ENCODE peak calls at places on chromosomes 7 and 10, in six cellular contexts. One of them, this sample, is unnamed.

GRCh38 chr7:55074008-55074499 is 55.2 kb downstream of the EGFR start:
- DNase-seq in CD8-positive, alpha-beta T cell: no peak
- DNase-seq in A673: no peak
- DNase-seq in right lobe of liver: no peak
- DNase-seq in psoas muscle: peak; percentile 69
- DNase-seq in adrenal gland: peak; percentile 43
- DNase-seq in this sample: peak; percentile 38

GRCh38 chr7:93115796-93116195 is 2.0 kb downstream of the SAMD9 start:
- DNase-seq in CD8-positive, alpha-beta T cell: no peak
- DNase-seq in A673: no peak
- DNase-seq in right lobe of liver: no peak
- DNase-seq in psoas muscle: no peak
- DNase-seq in adrenal gland: no peak
- DNase-seq in this sample: no peak

GRCh38 chr7:136023134-136023869 is 46.1 kb upstream of the MTPN start:
- DNase-seq in CD8-positive, alpha-beta T cell: no peak
- DNase-seq in A673: no peak
- DNase-seq in right lobe of liver: no peak
- DNase-seq in psoas muscle: no peak
- DNase-seq in adrenal gland: no peak
- DNase-seq in this sample: no peak

GRCh38 chr10:3139135-3139910 is 33.3 kb downstream of the PITRM1 start:
- DNase-seq in CD8-positive, alpha-beta T cell: no peak
- DNase-seq in A673: no peak
- DNase-seq in right lobe of liver: no peak
- DNase-seq in psoas muscle: no peak
- DNase-seq in adrenal gland: no peak
- DNase-seq in this sample: no peak

GRCh38 chr7:128115821-128116723 is 84.8 kb upstream of the LRRC4 start:
- DNase-seq in CD8-positive, alpha-beta T cell: peak; percentile 44
- DNase-seq in A673: no peak
- DNase-seq in right lobe of liver: no peak
- DNase-seq in psoas muscle: no peak
- DNase-seq in adrenal gland: no peak
- DNase-seq in this sample: no peak

GRCh38 chr7:157475095-157475494 is 138.3 kb downstream of the DNAJB6 start:
- DNase-seq in CD8-positive, alpha-beta T cell: no peak
- DNase-seq in A673: no peak
- DNase-seq in right lobe of liver: no peak
- DNase-seq in psoas muscle: no peak
- DNase-seq in adrenal gland: no peak
- DNase-seq in this sample: no peak

GRCh38 chr10:21497177-21497807 is 28.2 kb downstream of the SKIDA1 start:
- DNase-seq in CD8-positive, alpha-beta T cell: no peak
- DNase-seq in A673: peak; percentile 96
- DNase-seq in right lobe of liver: peak; percentile 99
- DNase-seq in psoas muscle: peak; percentile 92
- DNase-seq in adrenal gland: peak; percentile 96
- DNase-seq in this sample: peak; percentile 91

GRCh38 chr10:131653140-131653539 is 247.7 kb upstream of the PPP2R2D start:
- DNase-seq in CD8-positive, alpha-beta T cell: no peak
- DNase-seq in A673: no peak
- DNase-seq in right lobe of liver: no peak
- DNase-seq in psoas muscle: no peak
- DNase-seq in adrenal gland: no peak
- DNase-seq in this sample: no peak

GRCh38 chr10:24000271-24000813 is 208.6 kb upstream of the KIAA1217 start:
- DNase-seq in CD8-positive, alpha-beta T cell: no peak
- DNase-seq in A673: peak; percentile 92
- DNase-seq in right lobe of liver: no peak
- DNase-seq in psoas muscle: no peak
- DNase-seq in adrenal gland: no peak
- DNase-seq in this sample: no peak

GRCh38 chr7:83579740-83580139 is 69.2 kb downstream of the SEMA3E start:
- DNase-seq in CD8-positive, alpha-beta T cell: no peak
- DNase-seq in A673: peak; percentile 4
- DNase-seq in right lobe of liver: no peak
- DNase-seq in psoas muscle: no peak
- DNase-seq in adrenal gland: no peak
- DNase-seq in this sample: no peak

GRCh38 chr7:101555269-101555920 is 73.7 kb downstream of the MYL10 start:
- DNase-seq in CD8-positive, alpha-beta T cell: no peak
- DNase-seq in A673: no peak
- DNase-seq in right lobe of liver: peak; percentile 33
- DNase-seq in psoas muscle: no peak
- DNase-seq in adrenal gland: peak; percentile 3
- DNase-seq in this sample: no peak

GRCh38 chr10:6215683-6216484 is 13.2 kb downstream of the PFKFB3 start:
- DNase-seq in CD8-positive, alpha-beta T cell: no peak
- DNase-seq in A673: no peak
- DNase-seq in right lobe of liver: no peak
- DNase-seq in psoas muscle: peak; percentile 50
- DNase-seq in adrenal gland: no peak
- DNase-seq in this sample: no peak

GRCh38 chr7:42972703-42973500 is 40.7 kb downstream of the MRPL32 start:
- DNase-seq in CD8-positive, alpha-beta T cell: no peak
- DNase-seq in A673: peak; percentile 95
- DNase-seq in right lobe of liver: no peak
- DNase-seq in psoas muscle: no peak
- DNase-seq in adrenal gland: peak; percentile 93
- DNase-seq in this sample: peak; percentile 37

GRCh38 chr10:78634389-78634815 is 434.4 kb upstream of the ZMIZ1 start:
- DNase-seq in CD8-positive, alpha-beta T cell: no peak
- DNase-seq in A673: no peak
- DNase-seq in right lobe of liver: no peak
- DNase-seq in psoas muscle: no peak
- DNase-seq in adrenal gland: peak; percentile 50
- DNase-seq in this sample: no peak

GRCh38 chr10:110919349-110919931 is at the start of gene SHOC2:
- DNase-seq in CD8-positive, alpha-beta T cell: peak; percentile 97
- DNase-seq in A673: peak; percentile 82
- DNase-seq in right lobe of liver: peak; percentile 99
- DNase-seq in psoas muscle: peak; percentile 100
- DNase-seq in adrenal gland: peak; percentile 100
- DNase-seq in this sample: peak; percentile 99

GRCh38 chr7:75624134-75624832 is 114.5 kb downstream of the HIP1 start:
- DNase-seq in CD8-positive, alpha-beta T cell: no peak
- DNase-seq in A673: peak; percentile 64
- DNase-seq in right lobe of liver: no peak
- DNase-seq in psoas muscle: peak; percentile 64
- DNase-seq in adrenal gland: peak; percentile 43
- DNase-seq in this sample: peak; percentile 43

GRCh38 chr7:47943676-47944474 is 4.4 kb downstream of the PKD1L1 start:
- DNase-seq in CD8-positive, alpha-beta T cell: peak; percentile 25
- DNase-seq in A673: no peak
- DNase-seq in right lobe of liver: no peak
- DNase-seq in psoas muscle: no peak
- DNase-seq in adrenal gland: no peak
- DNase-seq in this sample: no peak

GRCh38 chr10:133260895-133261725 is 15.6 kb downstream of the ADAM8 start:
- DNase-seq in CD8-positive, alpha-beta T cell: peak; percentile 73
- DNase-seq in A673: peak; percentile 59
- DNase-seq in right lobe of liver: no peak
- DNase-seq in psoas muscle: peak; percentile 82
- DNase-seq in adrenal gland: peak; percentile 54
- DNase-seq in this sample: peak; percentile 72

GRCh38 chr10:101018600-101019439 is 12.1 kb downstream of the PDZD7 start:
- DNase-seq in CD8-positive, alpha-beta T cell: peak; percentile 77
- DNase-seq in A673: peak; percentile 88
- DNase-seq in right lobe of liver: peak; percentile 67
- DNase-seq in psoas muscle: peak; percentile 80
- DNase-seq in adrenal gland: peak; percentile 84
- DNase-seq in this sample: peak; percentile 88

GRCh38 chr7:33130184-33130583 is 820 bp downstream of the BBS9 start:
- DNase-seq in CD8-positive, alpha-beta T cell: no peak
- DNase-seq in A673: peak; percentile 12
- DNase-seq in right lobe of liver: no peak
- DNase-seq in psoas muscle: no peak
- DNase-seq in adrenal gland: no peak
- DNase-seq in this sample: no peak

GRCh38 chr10:10010397-10010796 is 1007.3 kb upstream of the CELF2 start:
- DNase-seq in CD8-positive, alpha-beta T cell: no peak
- DNase-seq in A673: no peak
- DNase-seq in right lobe of liver: no peak
- DNase-seq in psoas muscle: no peak
- DNase-seq in adrenal gland: no peak
- DNase-seq in this sample: no peak

GRCh38 chr7:104548861-104549260 is 220.5 kb downstream of the LHFPL3 start:
- DNase-seq in CD8-positive, alpha-beta T cell: no peak
- DNase-seq in A673: peak; percentile 24
- DNase-seq in right lobe of liver: no peak
- DNase-seq in psoas muscle: no peak
- DNase-seq in adrenal gland: no peak
- DNase-seq in this sample: no peak
- TF ChIP-seq CTCF in CD8-positive, alpha-beta T cell: no peak
- TF ChIP-seq CTCF in A673: peak; percentile 23
- TF ChIP-seq CTCF in right lobe of liver: no peak
- TF ChIP-seq CTCF in psoas muscle: no peak
- TF ChIP-seq CTCF in adrenal gland: no peak
- TF ChIP-seq CTCF in this sample: no peak

DNA sequence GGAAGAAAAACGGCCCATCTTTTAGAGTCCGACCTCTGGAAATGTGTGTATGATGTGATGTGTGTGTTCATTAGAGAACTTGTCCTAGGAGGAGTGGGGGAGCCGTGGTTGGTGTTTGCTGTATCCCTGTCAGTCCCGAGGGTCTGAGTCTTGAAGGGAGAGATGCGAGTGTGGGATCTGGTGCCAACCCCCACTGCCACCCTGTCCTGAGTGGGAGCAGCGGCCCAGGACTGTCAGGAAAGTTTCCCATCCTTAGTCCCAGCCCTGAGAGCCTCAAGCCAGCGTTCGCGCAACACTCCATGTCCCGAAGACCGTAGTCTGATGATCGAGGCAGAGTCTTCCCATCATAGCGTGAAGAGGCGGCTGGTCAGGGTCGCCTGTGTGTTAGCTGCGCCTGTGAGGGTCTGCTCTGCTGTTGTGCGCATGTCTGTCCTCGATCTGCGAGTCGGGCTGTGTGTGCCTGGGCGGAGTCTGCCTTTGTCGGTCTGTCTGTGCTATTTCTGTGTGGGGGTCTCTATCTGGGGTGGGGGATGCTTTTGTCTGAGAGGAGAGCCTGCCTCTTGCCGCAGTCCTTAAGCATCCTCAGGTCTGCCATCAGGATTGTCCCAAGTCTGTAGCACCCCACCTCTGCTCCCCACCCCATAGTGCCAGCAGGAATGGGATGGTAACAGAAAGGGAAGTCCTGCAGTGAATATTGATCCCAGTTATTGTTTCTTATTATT is 516 bp upstream of the CHAT start:
- DNase-seq in CD8-positive, alpha-beta T cell: no peak
- DNase-seq in A673: no peak
- DNase-seq in right lobe of liver: peak; percentile 2
- DNase-seq in psoas muscle: peak; percentile 15
- DNase-seq in adrenal gland: no peak
- DNase-seq in this sample: no peak
- H3K27me3 ChIP-seq in CD8-positive, alpha-beta T cell: peaks cover 7% of the 10 kb centered on the region
- H3K27me3 ChIP-seq in A673: peaks cover 83% of the 10 kb centered on the region
- H3K27me3 ChIP-seq in right lobe of liver: peaks cover 27% of the 10 kb centered on the region
- H3K27me3 ChIP-seq in psoas muscle: peaks cover 61% of the 10 kb centered on the region
- H3K27me3 ChIP-seq in adrenal gland: peaks cover 78% of the 10 kb centered on the region
- H3K27me3 ChIP-seq in this sample: peaks cover 100% of the 10 kb centered on the region

DNA sequence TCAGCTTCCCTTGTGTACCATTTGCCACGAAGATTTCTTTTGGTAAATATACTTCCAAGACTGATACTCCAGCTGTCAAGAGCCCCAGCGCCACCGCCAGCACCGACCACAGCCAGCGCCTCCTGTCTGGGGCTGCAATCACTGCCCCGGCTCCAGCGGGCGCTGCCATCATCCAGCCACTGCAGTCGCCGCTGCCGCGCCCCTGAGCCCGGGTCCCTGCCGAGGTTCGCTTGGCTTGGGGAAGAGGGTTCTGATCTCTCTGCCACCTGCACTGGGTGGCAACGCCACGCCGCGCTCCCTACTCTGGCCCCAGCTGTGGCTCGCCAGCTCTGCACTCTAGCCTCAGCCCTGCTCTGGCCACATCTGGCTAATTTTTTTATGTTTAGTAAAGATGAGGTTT is 57.7 kb upstream of the ZNF138 start:
- DNase-seq in CD8-positive, alpha-beta T cell: no peak
- DNase-seq in A673: no peak
- DNase-seq in right lobe of liver: no peak
- DNase-seq in psoas muscle: no peak
- DNase-seq in adrenal gland: no peak
- DNase-seq in this sample: no peak
- H3K9me3 ChIP-seq in CD8-positive, alpha-beta T cell: no peaks in the 10 kb centered on the region
- H3K9me3 ChIP-seq in A673: no peaks in the 10 kb centered on the region
- H3K9me3 ChIP-seq in right lobe of liver: no peaks in the 10 kb centered on the region
- H3K9me3 ChIP-seq in psoas muscle: no peaks in the 10 kb centered on the region
- H3K9me3 ChIP-seq in adrenal gland: no peaks in the 10 kb centered on the region
- H3K9me3 ChIP-seq in this sample: no peaks in the 10 kb centered on the region

GRCh38 chr10:124916585-124917167 is 25.2 kb upstream of the ZRANB1 start:
- DNase-seq in CD8-positive, alpha-beta T cell: peak; percentile 98
- DNase-seq in A673: peak; percentile 97
- DNase-seq in right lobe of liver: peak; percentile 99
- DNase-seq in psoas muscle: peak; percentile 100
- DNase-seq in adrenal gland: peak; percentile 98
- DNase-seq in this sample: peak; percentile 99

GRCh38 chr10:124917168-124917938 is 24.6 kb upstream of the ZRANB1 start:
- DNase-seq in CD8-positive, alpha-beta T cell: peak; percentile 55
- DNase-seq in A673: peak; percentile 63
- DNase-seq in right lobe of liver: peak; percentile 60
- DNase-seq in psoas muscle: peak; percentile 74
- DNase-seq in adrenal gland: peak; percentile 67
- DNase-seq in this sample: peak; percentile 28

GRCh38 chr10:124918906-124919305 is 23.0 kb upstream of the ZRANB1 start:
- DNase-seq in CD8-positive, alpha-beta T cell: no peak
- DNase-seq in A673: no peak
- DNase-seq in right lobe of liver: no peak
- DNase-seq in psoas muscle: no peak
- DNase-seq in adrenal gland: no peak
- DNase-seq in this sample: no peak

GRCh38 chr10:124916098-124916584 is 25.8 kb upstream of the ZRANB1 start:
- DNase-seq in CD8-positive, alpha-beta T cell: no peak
- DNase-seq in A673: peak; percentile 19
- DNase-seq in right lobe of liver: peak; percentile 22
- DNase-seq in psoas muscle: no peak
- DNase-seq in adrenal gland: no peak
- DNase-seq in this sample: no peak

DNA sequence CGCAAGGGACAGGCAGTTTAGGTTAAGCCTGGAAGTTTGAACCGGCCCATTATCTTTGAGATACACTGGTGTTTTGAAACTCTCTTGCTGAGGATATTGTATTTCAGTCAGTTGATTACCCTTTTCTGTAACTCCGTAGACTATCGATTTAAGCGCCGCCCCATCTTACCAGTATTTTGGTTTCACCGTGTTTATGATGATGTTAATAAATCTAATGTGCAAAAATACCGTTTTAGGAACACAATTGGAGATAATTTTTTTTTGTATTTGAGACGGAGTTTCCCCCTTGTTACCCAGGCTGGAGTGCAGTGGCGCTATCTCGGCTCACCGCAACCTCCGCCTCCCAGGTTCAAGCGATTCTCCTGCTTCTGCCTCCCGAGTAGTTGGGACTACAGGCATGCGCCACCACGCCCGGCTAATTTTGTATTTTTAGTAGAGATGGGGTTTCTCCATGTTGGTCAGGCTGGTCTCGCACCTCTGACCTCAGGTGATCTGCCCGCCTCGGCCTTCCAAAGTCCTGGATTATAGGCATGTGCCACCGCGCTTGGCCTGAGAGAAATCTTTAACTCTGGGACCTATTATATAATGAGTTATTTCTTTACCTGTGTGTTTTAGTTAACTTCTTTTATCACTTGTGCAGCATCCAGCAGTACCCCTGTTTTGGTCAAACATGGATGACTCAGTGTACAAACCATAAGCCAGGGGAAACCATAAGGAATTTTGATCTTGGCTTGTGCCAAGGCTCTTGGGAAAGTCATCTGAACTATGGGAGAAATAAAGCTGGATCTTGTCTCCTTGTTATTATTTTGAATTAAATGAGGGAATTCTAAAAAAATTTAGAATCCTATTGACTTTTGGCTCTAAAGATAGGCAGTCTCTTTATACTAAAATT is 23.7 kb upstream of the ZRANB1 start:
- DNase-seq in CD8-positive, alpha-beta T cell: no peak
- DNase-seq in A673: no peak
- DNase-seq in right lobe of liver: peak; percentile 71
- DNase-seq in psoas muscle: no peak
- DNase-seq in adrenal gland: no peak
- DNase-seq in this sample: no peak
- TF ChIP-seq CTCF in CD8-positive, alpha-beta T cell: no peak
- TF ChIP-seq CTCF in A673: no peak
- TF ChIP-seq CTCF in right lobe of liver: no peak
- TF ChIP-seq CTCF in psoas muscle: no peak
- TF ChIP-seq CTCF in adrenal gland: no peak
- TF ChIP-seq CTCF in this sample: no peak